ENCODE peak calls at places on chromosome 2, in four cellular contexts. One of them, this sample, is unnamed.

GRCh38 chr2:235129856-235130255 is 178.0 kb downstream of the SH3BP4 start:
- DNase-seq in astrocyte of the spinal cord: no peak
- DNase-seq in T-helper 1 cell: no peak
- DNase-seq in stimulated activated CD8-positive, alpha-beta memory T cell treated with anti-CD3 and anti-CD28 coated beads, Interleukin-12 subunit alpha, Interleukin-12 subunit beta, amount 100 ng/mL, for 1 hour: no peak
- DNase-seq in this sample: no peak

GRCh38 chr2:179201884-179202283 is 62.7 kb downstream of the SESTD1 start:
- DNase-seq in T-helper 1 cell: no peak
- DNase-seq in stimulated activated CD8-positive, alpha-beta memory T cell treated with anti-CD3 and anti-CD28 coated beads, Interleukin-12 subunit alpha, Interleukin-12 subunit beta, amount 100 ng/mL, for 1 hour: no peak
- DNase-seq in astrocyte of the spinal cord: no peak
- DNase-seq in this sample: peak

GRCh38 chr2:169137924-169138323 is 68.6 kb downstream of the DHRS9 start:
- DNase-seq in astrocyte of the spinal cord: no peak
- DNase-seq in T-helper 1 cell: no peak
- DNase-seq in stimulated activated CD8-positive, alpha-beta memory T cell treated with anti-CD3 and anti-CD28 coated beads, Interleukin-12 subunit alpha, Interleukin-12 subunit beta, amount 100 ng/mL, for 1 hour: no peak
- DNase-seq in this sample: no peak

GRCh38 chr2:170818294-170819104 is 1.8 kb downstream of the GAD1 start:
- DNase-seq in stimulated activated CD8-positive, alpha-beta memory T cell treated with anti-CD3 and anti-CD28 coated beads, Interleukin-12 subunit alpha, Interleukin-12 subunit beta, amount 100 ng/mL, for 1 hour: no peak
- DNase-seq in astrocyte of the spinal cord: no peak
- DNase-seq in T-helper 1 cell: no peak
- DNase-seq in this sample: no peak

GRCh38 chr2:43430489-43430888 is 165.3 kb downstream of the THADA start:
- DNase-seq in stimulated activated CD8-positive, alpha-beta memory T cell treated with anti-CD3 and anti-CD28 coated beads, Interleukin-12 subunit alpha, Interleukin-12 subunit beta, amount 100 ng/mL, for 1 hour: no peak
- DNase-seq in astrocyte of the spinal cord: no peak
- DNase-seq in T-helper 1 cell: no peak
- DNase-seq in this sample: no peak

GRCh38 chr2:47501374-47502200 is 98.6 kb downstream of the MSH2 start:
- DNase-seq in astrocyte of the spinal cord: peak
- DNase-seq in T-helper 1 cell: no peak
- DNase-seq in stimulated activated CD8-positive, alpha-beta memory T cell treated with anti-CD3 and anti-CD28 coated beads, Interleukin-12 subunit alpha, Interleukin-12 subunit beta, amount 100 ng/mL, for 1 hour: no peak
- DNase-seq in this sample: no peak

GRCh38 chr2:190910341-190911136 is 29.9 kb downstream of the GLS start:
- DNase-seq in astrocyte of the spinal cord: peak
- DNase-seq in stimulated activated CD8-positive, alpha-beta memory T cell treated with anti-CD3 and anti-CD28 coated beads, Interleukin-12 subunit alpha, Interleukin-12 subunit beta, amount 100 ng/mL, for 1 hour: no peak
- DNase-seq in T-helper 1 cell: no peak
- DNase-seq in this sample: no peak

GRCh38 chr2:54503192-54503591 is 47.1 kb downstream of the SPTBN1 start:
- DNase-seq in astrocyte of the spinal cord: no peak
- DNase-seq in T-helper 1 cell: no peak
- DNase-seq in stimulated activated CD8-positive, alpha-beta memory T cell treated with anti-CD3 and anti-CD28 coated beads, Interleukin-12 subunit alpha, Interleukin-12 subunit beta, amount 100 ng/mL, for 1 hour: no peak
- DNase-seq in this sample: peak